ENCODE peak calls at places on chromosomes 2 and 18, in five cellular contexts. J is psoas muscle, P is AG04450, N is mucosa of descending colon, U is heart right ventricle. R is an unnamed sample.
A peak's percentile ranks its signal among the peaks of the same experiment; 100 is the strongest.

GRCh38 chr2:110167326-110167955 is 37.4 kb downstream of the NPHP1 start:
- DNase-seq in N (no peak), U (no peak), J (no peak), P (no peak), R (no peak)

GRCh38 chr18:24248359-24248758 is 109.5 kb downstream of the CABYR start:
- DNase-seq in U (no peak), J (no peak), N (no peak), P (no peak), R (no peak)

GRCh38 chr2:67272195-67272594 is 124.9 kb upstream of the ETAA1 start:
- DNase-seq in P (no peak), J (no peak), U (no peak), N (no peak), R (peak; percentile 24)

GRCh38 chr2:79670198-79670597 is 157.3 kb downstream of the CTNNA2 start:
- DNase-seq in P (no peak), J (no peak), U (no peak), N (peak; percentile 32), R (no peak)

GRCh38 chr2:137178955-137179377 is 413.6 kb downstream of the THSD7B start:
- DNase-seq in P (no peak), J (no peak), U (no peak), N (no peak), R (peak; percentile 84)

GRCh38 chr2:24169031-24169430 is 5.8 kb upstream of the FAM228A start:
- DNase-seq in U (no peak), P (no peak), J (no peak), N (no peak), R (no peak)

GRCh38 chr2:177585234-177585863 is 192.8 kb downstream of the AGPS start:
- DNase-seq in N (no peak), P (no peak), J (no peak), U (no peak), R (no peak)

GRCh38 chr18:76306685-76307292 is 188.3 kb downstream of the ZNF516 start:
- DNase-seq in N (no peak), P (no peak), U (no peak), J (no peak), R (no peak)

GRCh38 chr2:222318712-222319575 is 20.1 kb upstream of the PAX3 start:
- DNase-seq in P (no peak), J (peak; percentile 67), U (peak; percentile 54), N (peak; percentile 58), R (peak; percentile 19)

GRCh38 chr2:213018340-213018901 is 133.0 kb downstream of the IKZF2 start:
- DNase-seq in U (no peak), J (no peak), N (no peak), P (no peak), R (no peak)

GRCh38 chr2:148614332-148615049 is 30.1 kb upstream of the EPC2 start:
- DNase-seq in U (no peak), J (no peak), N (no peak), P (peak; percentile 2), R (peak; percentile 79)

GRCh38 chr2:83823238-83823637 is 635.8 kb downstream of the SUCLG1 start:
- DNase-seq in U (no peak), P (no peak), J (no peak), N (no peak), R (no peak)

GRCh38 chr2:238864207-238865014 is 16.5 kb downstream of the TWIST2 start:
- DNase-seq in J (peak; percentile 89), N (peak; percentile 87), U (peak; percentile 72), P (peak; percentile 95), R (peak; percentile 97)

GRCh38 chr2:150320623-150321022 is 166.8 kb downstream of the RND3 start:
- DNase-seq in J (no peak), P (no peak), U (no peak), N (no peak), R (no peak)

GRCh38 chr2:9753665-9754531 is 89.4 kb upstream of the TAF1B start:
- DNase-seq in N (peak; percentile 72), P (no peak), J (no peak), U (no peak), R (peak; percentile 91)

GRCh38 chr2:160652236-160652635 is 158.6 kb upstream of the RBMS1 start:
- DNase-seq in J (no peak), U (no peak), P (no peak), N (peak; percentile 49), R (peak; percentile 85)

GRCh38 chr2:60739156-60739555 is 16.9 kb upstream of the PAPOLG start:
- DNase-seq in N (no peak), U (no peak), J (no peak), P (no peak), R (no peak)

GRCh38 chr2:157304811-157305712 is 20.6 kb downstream of the ERMN start:
- DNase-seq in P (peak; percentile 7), J (no peak), U (no peak), N (no peak), R (no peak)

GRCh38 chr18:31942301-31942998 is 478 bp downstream of the TRAPPC8 start:
- DNase-seq in J (peak; percentile 63), N (peak; percentile 73), P (no peak), U (peak; percentile 25), R (peak; percentile 59)

GRCh38 chr2:237671466-237672173 is 44.2 kb downstream of the LRRFIP1 start:
- DNase-seq in N (no peak), U (no peak), P (no peak), J (no peak), R (no peak)

GRCh38 chr2:237673130-237673921 is 45.9 kb downstream of the LRRFIP1 start:
- DNase-seq in N (peak; percentile 89), J (peak; percentile 77), U (peak; percentile 58), P (no peak), R (peak; percentile 81)

GRCh38 chr2:237670641-237671040 is 43.3 kb downstream of the LRRFIP1 start:
- DNase-seq in J (peak; percentile 69), U (no peak), N (no peak), P (no peak), R (no peak)

GRCh38 chr2:237674731-237675276 is 47.4 kb downstream of the LRRFIP1 start:
- DNase-seq in U (peak; percentile 83), P (no peak), N (peak; percentile 92), J (peak; percentile 87), R (peak; percentile 75)

DNA sequence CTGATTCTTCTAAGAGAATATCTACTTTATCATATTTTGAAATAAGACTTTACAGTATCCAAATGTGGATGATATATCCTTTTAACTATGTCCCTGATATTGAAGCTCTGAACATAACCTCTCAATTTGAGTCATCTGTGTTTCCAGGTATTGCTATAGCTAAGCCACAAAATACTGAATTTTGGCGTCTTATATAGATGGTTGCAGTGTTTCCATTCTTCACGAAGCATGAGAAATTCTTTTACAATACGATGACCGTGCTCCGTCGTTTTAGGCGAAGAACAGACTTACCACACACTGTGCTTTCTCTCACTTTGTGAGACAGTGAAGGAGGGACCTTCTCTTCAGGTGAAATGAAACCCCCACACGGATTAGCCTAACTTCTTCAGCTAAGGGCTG is 45.3 kb downstream of the LRRFIP1 start:
- DNase-seq in P (no peak), J (no peak), N (no peak), U (no peak), R (no peak)
- H3K4me3 ChIP-seq in P (no peak overlapping the region), J (no peak overlapping the region), N (no peak overlapping the region), U (no peak overlapping the region), R (no peak overlapping the region)

DNA sequence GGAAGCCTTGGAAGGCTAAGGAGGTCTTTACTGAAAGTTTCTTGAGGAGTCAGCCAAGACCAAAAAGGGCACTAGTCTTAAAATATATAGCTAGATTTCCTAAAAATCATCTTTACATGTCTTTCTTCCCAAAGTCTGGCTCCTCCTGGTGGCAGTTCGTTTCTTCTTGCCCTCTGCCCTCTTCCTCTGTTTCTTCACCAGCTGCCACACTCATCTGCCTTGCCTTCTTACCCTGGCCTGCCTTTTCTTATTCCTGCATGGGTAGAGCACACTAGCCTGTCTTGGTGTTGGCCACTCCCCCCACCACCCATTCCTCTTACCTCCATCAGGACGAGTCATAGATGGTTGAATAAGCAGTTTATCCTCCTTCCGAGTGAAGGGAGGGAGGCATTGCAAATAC is 129.8 kb downstream of the RAPGEF4 start:
- DNase-seq in N (no peak), J (no peak), U (no peak), P (no peak), R (peak; percentile 58)
- TF ChIP-seq CTCF in N (no peak), J (no peak), U (peak; percentile 15), P (peak; percentile 28), R (peak; percentile 37)

GRCh38 chr2:159515482-159515881 is 100.9 kb downstream of the BAZ2B start:
- DNase-seq in U (no peak), P (no peak), J (no peak), N (no peak), R (no peak)
- H3K4me3 ChIP-seq in U (peak overlapping the region; percentile 53), P (no peak overlapping the region), J (peak overlapping the region; percentile 66), N (no peak overlapping the region), R (peak overlapping the region; percentile 74)

GRCh38 chr2:3785220-3785889 is 82.0 kb downstream of the DCDC2C start:
- DNase-seq in J (no peak), N (no peak), P (no peak), U (no peak), R (peak; percentile 67)
- TF ChIP-seq CTCF in J (no peak), N (no peak), P (no peak), U (no peak), R (peak; percentile 23)

GRCh38 chr2:216110620-216111019 is 1.5 kb downstream of the XRCC5 start:
- DNase-seq in N (no peak), J (no peak), P (no peak), U (no peak), R (no peak)
- H3K4me3 ChIP-seq in N (no peak overlapping the region), J (peak overlapping the region; percentile 88), P (peak overlapping the region; percentile 97), U (peak overlapping the region; percentile 84), R (peak overlapping the region; percentile 96)

GRCh38 chr2:43727634-43728014 is 46.2 kb upstream of the DYNC2LI1 start:
- DNase-seq in P (no peak), N (no peak), J (no peak), U (no peak), R (no peak)

GRCh38 chr2:43729775-43730174 is 44.1 kb upstream of the DYNC2LI1 start:
- DNase-seq in P (no peak), J (no peak), U (no peak), N (no peak), R (no peak)

GRCh38 chr2:43736637-43737036 is 37.2 kb upstream of the DYNC2LI1 start:
- DNase-seq in P (no peak), N (no peak), U (no peak), J (no peak), R (no peak)

GRCh38 chr2:43725711-43726246 is 48.1 kb upstream of the DYNC2LI1 start:
- DNase-seq in P (no peak), J (no peak), U (no peak), N (no peak), R (no peak)

DNA sequence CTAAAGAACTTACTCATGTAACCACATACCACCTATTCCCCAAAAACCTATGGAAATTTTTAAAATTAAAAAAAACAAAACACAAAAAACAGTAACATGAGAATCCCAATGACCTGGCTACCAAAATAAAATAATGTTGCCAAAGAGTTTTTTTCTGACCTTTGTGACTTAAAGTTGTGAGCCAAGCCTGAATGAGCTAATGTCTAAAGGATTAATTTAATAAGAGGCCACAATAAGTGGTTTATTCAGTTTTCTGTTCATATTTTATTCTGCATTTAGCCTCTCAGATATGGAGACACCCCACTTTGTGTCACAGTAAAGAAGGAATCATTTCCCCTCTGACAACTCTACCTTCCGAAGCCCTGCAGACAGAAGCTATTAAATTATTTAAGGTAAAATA is 42.6 kb upstream of the DYNC2LI1 start:
- DNase-seq in J (no peak), U (no peak), N (no peak), P (no peak), R (no peak)
- TF ChIP-seq CTCF in J (no peak), U (no peak), N (no peak), P (no peak), R (no peak)

R was measured in epithelial cell of esophagus.